ENCODE peak calls at places on chromosomes 2 and 18, in eight cellular contexts. One of them, this sample, is unnamed.

GRCh38 chr2:191038241-191038725 is 24.3 kb upstream of the STAT1 start:
- DNase-seq in left ventricle myocardium inferior: no peak
- DNase-seq in neural crest cell: no peak
- DNase-seq in AG08396: peak; percentile 41
- DNase-seq in aorta: no peak
- DNase-seq in hepatocyte: no peak
- DNase-seq in colonic mucosa: no peak
- DNase-seq in naive thymus-derived CD8-positive, alpha-beta T cell: no peak
- DNase-seq in this sample: no peak

GRCh38 chr18:46313521-46313920 is 209.3 kb downstream of the HAUS1 start:
- DNase-seq in naive thymus-derived CD8-positive, alpha-beta T cell: no peak
- DNase-seq in left ventricle myocardium inferior: no peak
- DNase-seq in neural crest cell: no peak
- DNase-seq in AG08396: no peak
- DNase-seq in aorta: peak; percentile 42
- DNase-seq in colonic mucosa: no peak
- DNase-seq in hepatocyte: no peak
- DNase-seq in this sample: no peak

GRCh38 chr18:45650321-45650720 is 35.0 kb downstream of the SLC14A2 start:
- DNase-seq in AG08396: no peak
- DNase-seq in aorta: no peak
- DNase-seq in naive thymus-derived CD8-positive, alpha-beta T cell: no peak
- DNase-seq in colonic mucosa: no peak
- DNase-seq in neural crest cell: no peak
- DNase-seq in hepatocyte: no peak
- DNase-seq in left ventricle myocardium inferior: no peak
- DNase-seq in this sample: no peak

GRCh38 chr18:40197711-40198110 is 1757.3 kb upstream of the PIK3C3 start:
- DNase-seq in hepatocyte: no peak
- DNase-seq in naive thymus-derived CD8-positive, alpha-beta T cell: no peak
- DNase-seq in colonic mucosa: no peak
- DNase-seq in AG08396: no peak
- DNase-seq in neural crest cell: no peak
- DNase-seq in aorta: no peak
- DNase-seq in left ventricle myocardium inferior: no peak
- DNase-seq in this sample: no peak

GRCh38 chr2:30957591-30957990 is 150.3 kb upstream of the CAPN13 start:
- DNase-seq in AG08396: no peak
- DNase-seq in naive thymus-derived CD8-positive, alpha-beta T cell: no peak
- DNase-seq in left ventricle myocardium inferior: no peak
- DNase-seq in neural crest cell: no peak
- DNase-seq in aorta: no peak
- DNase-seq in hepatocyte: no peak
- DNase-seq in colonic mucosa: no peak
- DNase-seq in this sample: no peak

GRCh38 chr2:72738096-72738495 is 87.7 kb downstream of the EXOC6B start:
- DNase-seq in aorta: no peak
- DNase-seq in colonic mucosa: no peak
- DNase-seq in AG08396: no peak
- DNase-seq in hepatocyte: no peak
- DNase-seq in naive thymus-derived CD8-positive, alpha-beta T cell: no peak
- DNase-seq in left ventricle myocardium inferior: no peak
- DNase-seq in neural crest cell: no peak
- DNase-seq in this sample: no peak

GRCh38 chr18:35355140-35355618 is 11.0 kb upstream of the ZNF24 start:
- DNase-seq in aorta: peak; percentile 82
- DNase-seq in naive thymus-derived CD8-positive, alpha-beta T cell: peak; percentile 67
- DNase-seq in hepatocyte: peak; percentile 85
- DNase-seq in colonic mucosa: peak; percentile 68
- DNase-seq in AG08396: peak; percentile 84
- DNase-seq in left ventricle myocardium inferior: peak; percentile 58
- DNase-seq in neural crest cell: peak; percentile 50
- DNase-seq in this sample: peak; percentile 75

GRCh38 chr18:44592639-44593038 is 88.0 kb upstream of the SETBP1 start:
- DNase-seq in neural crest cell: no peak
- DNase-seq in AG08396: peak; percentile 40
- DNase-seq in hepatocyte: peak; percentile 13
- DNase-seq in naive thymus-derived CD8-positive, alpha-beta T cell: no peak
- DNase-seq in colonic mucosa: no peak
- DNase-seq in aorta: no peak
- DNase-seq in left ventricle myocardium inferior: no peak
- DNase-seq in this sample: no peak

GRCh38 chr2:203330434-203330833 is 2.2 kb downstream of the ABI2 start:
- DNase-seq in hepatocyte: no peak
- DNase-seq in AG08396: peak; percentile 51
- DNase-seq in left ventricle myocardium inferior: no peak
- DNase-seq in naive thymus-derived CD8-positive, alpha-beta T cell: no peak
- DNase-seq in neural crest cell: no peak
- DNase-seq in aorta: no peak
- DNase-seq in colonic mucosa: no peak
- DNase-seq in this sample: peak; percentile 29

GRCh38 chr2:216004408-216005283 is 8.7 kb downstream of the MREG start:
- DNase-seq in left ventricle myocardium inferior: no peak
- DNase-seq in hepatocyte: no peak
- DNase-seq in AG08396: no peak
- DNase-seq in aorta: no peak
- DNase-seq in colonic mucosa: no peak
- DNase-seq in naive thymus-derived CD8-positive, alpha-beta T cell: no peak
- DNase-seq in neural crest cell: no peak
- DNase-seq in this sample: no peak

GRCh38 chr2:45128580-45128997 is 119.3 kb upstream of the SIX2 start:
- DNase-seq in aorta: no peak
- DNase-seq in AG08396: peak; percentile 76
- DNase-seq in left ventricle myocardium inferior: peak; percentile 46
- DNase-seq in colonic mucosa: no peak
- DNase-seq in hepatocyte: peak; percentile 37
- DNase-seq in naive thymus-derived CD8-positive, alpha-beta T cell: no peak
- DNase-seq in neural crest cell: no peak
- DNase-seq in this sample: peak; percentile 86

GRCh38 chr2:175251425-175252041 is 70.0 kb upstream of the ATP5MC3 start:
- DNase-seq in naive thymus-derived CD8-positive, alpha-beta T cell: peak; percentile 11
- DNase-seq in hepatocyte: peak; percentile 57
- DNase-seq in neural crest cell: peak; percentile 22
- DNase-seq in left ventricle myocardium inferior: no peak
- DNase-seq in AG08396: peak; percentile 53
- DNase-seq in colonic mucosa: peak; percentile 19
- DNase-seq in aorta: no peak
- DNase-seq in this sample: peak; percentile 72

GRCh38 chr18:49811151-49811938 is 2.0 kb downstream of the ACAA2 start:
- DNase-seq in left ventricle myocardium inferior: no peak
- DNase-seq in aorta: no peak
- DNase-seq in colonic mucosa: no peak
- DNase-seq in naive thymus-derived CD8-positive, alpha-beta T cell: no peak
- DNase-seq in neural crest cell: no peak
- DNase-seq in AG08396: no peak
- DNase-seq in hepatocyte: no peak
- DNase-seq in this sample: no peak

GRCh38 chr18:48036641-48037421 is 106.4 kb upstream of the SMAD2 start:
- DNase-seq in naive thymus-derived CD8-positive, alpha-beta T cell: no peak
- DNase-seq in left ventricle myocardium inferior: no peak
- DNase-seq in hepatocyte: no peak
- DNase-seq in colonic mucosa: no peak
- DNase-seq in neural crest cell: no peak
- DNase-seq in aorta: peak; percentile 63
- DNase-seq in AG08396: no peak
- DNase-seq in this sample: no peak

GRCh38 chr2:176997074-176997791 is 215.4 kb upstream of the HNRNPA3 start:
- DNase-seq in colonic mucosa: peak; percentile 40
- DNase-seq in AG08396: peak; percentile 35
- DNase-seq in neural crest cell: no peak
- DNase-seq in hepatocyte: peak; percentile 88
- DNase-seq in aorta: no peak
- DNase-seq in naive thymus-derived CD8-positive, alpha-beta T cell: peak; percentile 37
- DNase-seq in left ventricle myocardium inferior: no peak
- DNase-seq in this sample: no peak

GRCh38 chr2:10752236-10752635 is 30.8 kb downstream of the ATP6V1C2 start:
- DNase-seq in hepatocyte: no peak
- DNase-seq in left ventricle myocardium inferior: no peak
- DNase-seq in colonic mucosa: peak; percentile 69
- DNase-seq in naive thymus-derived CD8-positive, alpha-beta T cell: no peak
- DNase-seq in neural crest cell: no peak
- DNase-seq in AG08396: no peak
- DNase-seq in aorta: peak; percentile 52
- DNase-seq in this sample: no peak

GRCh38 chr2:85355521-85355920 is 952 bp downstream of the ELMOD3 start:
- DNase-seq in colonic mucosa: no peak
- DNase-seq in naive thymus-derived CD8-positive, alpha-beta T cell: no peak
- DNase-seq in AG08396: no peak
- DNase-seq in neural crest cell: no peak
- DNase-seq in hepatocyte: no peak
- DNase-seq in left ventricle myocardium inferior: no peak
- DNase-seq in aorta: no peak
- DNase-seq in this sample: no peak